ENCODE peak calls at places on chromosomes 6 and 20, in five cellular contexts. W, F, E, L and M are unnamed samples.

GRCh38 chr6:159788757-159789376 is 535 bp downstream of the TCP1 start:
- DNase-seq in L (peak; percentile 24), W (peak; percentile 84), F (peak; percentile 43), E (peak; percentile 4), M (no peak)

GRCh38 chr20:39282619-39283092 is 320.5 kb downstream of the DHX35 start:
- DNase-seq in L (no peak), E (no peak), F (no peak), W (no peak), M (no peak)

GRCh38 chr6:140774080-140774505 is 1358.6 kb upstream of the GJE1 start:
- DNase-seq in F (peak; percentile 60), E (no peak), L (peak; percentile 89), W (no peak), M (no peak)

GRCh38 chr20:37892001-37892400 is 10.9 kb upstream of the VSTM2L start:
- DNase-seq in E (no peak), W (no peak), L (no peak), F (no peak), M (no peak)

GRCh38 chr6:125670586-125670985 is 78.8 kb upstream of the HEY2 start:
- DNase-seq in F (no peak), L (peak; percentile 20), E (no peak), W (no peak), M (no peak)

GRCh38 chr6:150987371-150987828 is 121.9 kb downstream of the MTHFD1L start:
- DNase-seq in W (no peak), L (no peak), F (peak; percentile 38), E (peak; percentile 17), M (no peak)

GRCh38 chr6:106520711-106521367 is 108.5 kb downstream of the RTN4IP1 start:
- DNase-seq in L (no peak), W (no peak), E (peak; percentile 63), F (no peak), M (no peak)

GRCh38 chr6:25369450-25370086 is 90.4 kb downstream of the CARMIL1 start:
- DNase-seq in E (no peak), W (no peak), F (peak; percentile 16), L (no peak), M (no peak)

GRCh38 chr6:112690497-112691202 is 343.5 kb downstream of the RFPL4B start:
- DNase-seq in W (no peak), F (no peak), E (no peak), L (no peak), M (no peak)

GRCh38 chr6:150499882-150500312 is 99.8 kb upstream of the PLEKHG1 start:
- DNase-seq in W (no peak), E (no peak), L (no peak), F (no peak), M (no peak)

GRCh38 chr6:53984163-53984562 is 127.1 kb upstream of the MLIP start:
- DNase-seq in L (peak; percentile 91), F (peak; percentile 96), W (no peak), E (no peak), M (no peak)

GRCh38 chr20:56207656-56208055 is 40.9 kb upstream of the MC3R start:
- DNase-seq in F (no peak), E (no peak), L (no peak), W (no peak), M (no peak)

GRCh38 chr20:64107736-64108457 is 532 bp upstream of the NPBWR2 start:
- DNase-seq in W (peak; percentile 57), E (no peak), F (no peak), L (no peak), M (no peak)

GRCh38 chr6:31922942-31923341 is 4.6 kb upstream of the C2 start:
- DNase-seq in F (peak; percentile 40), W (no peak), L (no peak), E (peak; percentile 11), M (no peak)

GRCh38 chr6:141303907-141304306 is 828.8 kb upstream of the GJE1 start:
- DNase-seq in F (no peak), E (no peak), W (no peak), L (no peak), M (no peak)

GRCh38 chr6:121652726-121653623 is 217.5 kb downstream of the GJA1 start:
- DNase-seq in L (peak; percentile 77), F (peak; percentile 83), E (no peak), W (no peak), M (no peak)

GRCh38 chr6:27772261-27773001 is 139.8 kb downstream of the OR2B2 start:
- DNase-seq in L (peak; percentile 87), F (peak; percentile 87), E (peak; percentile 83), W (peak; percentile 92), M (peak; percentile 93)

GRCh38 chr6:32370510-32370909 is 1.2 kb downstream of the TSBP1 start:
- DNase-seq in F (no peak), E (no peak), L (peak; percentile 15), W (no peak), M (no peak)

GRCh38 chr6:70844301-70844700 is 112.6 kb downstream of the B3GAT2 start:
- DNase-seq in E (no peak), L (no peak), F (no peak), W (no peak), M (no peak)

GRCh38 chr6:28978137-28978491 is 27.0 kb downstream of the ZNF311 start:
- DNase-seq in W (no peak), E (no peak), L (no peak), F (no peak), M (no peak)

GRCh38 chr6:88698661-88699060 is 264.8 kb downstream of the RNGTT start:
- DNase-seq in F (no peak), E (no peak), W (no peak), L (no peak), M (no peak)

GRCh38 chr6:170135821-170136471 is 154.9 kb downstream of the DLL1 start:
- DNase-seq in F (no peak), W (peak; percentile 76), E (no peak), L (no peak), M (peak; percentile 16)

GRCh38 chr20:50186151-50186885 is 4.3 kb upstream of the CEBPB start:
- DNase-seq in L (peak; percentile 82), F (peak; percentile 90), W (peak; percentile 95), E (peak; percentile 79), M (peak; percentile 81)

GRCh38 chr20:57947421-57948176 is 237.8 kb upstream of the PMEPA1 start:
- DNase-seq in L (peak; percentile 93), W (no peak), F (no peak), E (no peak), M (no peak)
- TF ChIP-seq CTCF in L (peak; percentile 21), W (no peak), F (no peak), E (no peak), M (no peak)

GRCh38 chr6:709471-710056 is 16.6 kb upstream of the EXOC2 start:
- DNase-seq in W (no peak), F (no peak), E (no peak), L (no peak), M (no peak)

GRCh38 chr6:711925-712324 is 19.0 kb upstream of the EXOC2 start:
- DNase-seq in F (no peak), W (no peak), E (no peak), L (no peak), M (no peak)

GRCh38 chr6:712805-713204 is 19.9 kb upstream of the EXOC2 start:
- DNase-seq in L (no peak), E (no peak), F (no peak), W (no peak), M (no peak)

GRCh38 chr6:713351-713750 is 20.4 kb upstream of the EXOC2 start:
- DNase-seq in L (no peak), E (no peak), F (no peak), W (no peak), M (no peak)

DNA sequence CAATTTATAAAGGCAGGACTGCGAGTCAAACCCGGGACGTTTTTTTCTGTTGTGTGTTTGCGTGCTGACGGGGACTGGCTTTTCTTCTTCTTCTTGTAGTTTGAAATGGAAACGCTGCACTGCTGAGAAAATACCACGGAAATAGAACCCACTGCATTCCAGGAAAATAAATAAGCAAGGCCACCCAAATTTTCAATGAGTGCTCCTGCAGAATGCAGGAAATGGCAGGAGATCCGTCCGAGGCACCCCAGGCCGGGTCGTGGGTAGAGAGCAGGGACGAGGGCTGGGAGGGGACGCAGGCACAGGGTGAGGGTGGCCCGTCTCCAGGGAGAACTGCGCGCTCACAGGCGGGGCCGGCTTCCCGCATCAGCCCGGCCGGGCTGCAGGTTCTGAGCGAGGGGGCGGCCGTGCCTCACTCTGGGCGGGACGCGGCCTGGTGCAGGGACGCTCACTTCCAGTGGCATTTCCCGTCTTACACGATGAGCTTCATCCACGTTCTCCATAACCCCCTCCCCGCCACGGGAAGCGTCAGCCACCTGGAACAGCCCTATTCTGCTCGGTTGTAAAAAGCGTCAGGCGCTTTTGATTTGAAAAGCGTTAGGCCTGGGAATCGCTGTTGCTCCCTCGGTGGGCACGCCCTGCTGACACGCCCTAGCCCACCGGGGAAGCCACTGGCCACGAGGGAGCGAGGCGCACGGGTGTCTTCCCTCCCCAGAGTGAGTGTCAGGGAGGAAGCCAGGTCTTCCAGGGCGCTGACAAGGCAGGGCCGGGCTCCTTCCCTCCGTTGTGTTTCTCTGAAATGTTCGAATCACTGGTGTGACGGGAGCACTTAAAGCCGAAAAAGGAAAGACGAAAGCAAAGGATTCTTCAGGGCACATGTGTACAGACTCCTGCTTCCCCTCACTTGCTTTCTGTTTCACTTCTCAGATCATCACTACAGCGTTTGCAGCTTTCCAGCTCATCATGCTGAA is 17.9 kb upstream of the EXOC2 start:
- DNase-seq in L (peak; percentile 78), E (peak; percentile 24), F (peak; percentile 27), W (peak; percentile 88), M (peak; percentile 67)
- TF ChIP-seq CTCF in L (no peak), E (no peak), F (no peak), W (no peak), M (no peak)

DNA sequence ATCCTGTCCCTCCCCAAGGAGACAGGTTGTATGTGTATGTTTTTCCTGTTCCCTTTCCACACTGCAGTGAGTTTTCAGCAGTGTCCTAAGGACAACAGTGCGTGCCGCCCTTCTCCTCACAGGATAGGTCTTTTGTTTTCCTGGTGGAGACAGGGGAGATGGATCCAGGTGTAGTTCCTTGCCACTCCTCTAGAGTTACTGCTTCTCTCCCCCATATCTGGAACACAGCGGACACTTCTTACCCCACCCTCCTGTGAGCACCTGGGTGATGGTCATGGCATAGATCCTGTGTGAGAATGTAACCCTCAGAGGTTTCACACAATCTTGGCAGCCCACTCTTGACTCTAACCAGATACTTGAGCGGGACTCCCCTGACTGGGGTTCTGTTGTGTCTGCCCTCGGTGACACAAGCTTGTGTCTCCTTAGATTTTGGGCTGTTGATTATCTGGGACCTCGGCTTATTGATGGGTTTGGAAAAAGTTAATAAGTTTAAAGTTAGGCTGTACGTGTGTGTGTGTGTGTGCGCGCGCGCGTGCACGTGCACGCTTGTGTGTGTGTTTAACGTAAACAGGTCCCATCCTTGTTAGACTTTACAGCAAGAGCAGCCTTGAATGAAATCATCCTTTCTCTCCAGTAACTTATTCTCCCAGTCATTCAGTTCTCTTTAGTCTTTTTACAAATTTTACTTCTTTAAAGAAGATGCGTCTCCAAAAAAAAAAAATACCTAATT is 131.3 kb upstream of the EDN1 start:
- DNase-seq in F (no peak), W (no peak), E (no peak), L (no peak), M (no peak)
- TF ChIP-seq CTCF in F (peak; percentile 23), W (no peak), E (no peak), L (peak; percentile 14), M (no peak)

DNA sequence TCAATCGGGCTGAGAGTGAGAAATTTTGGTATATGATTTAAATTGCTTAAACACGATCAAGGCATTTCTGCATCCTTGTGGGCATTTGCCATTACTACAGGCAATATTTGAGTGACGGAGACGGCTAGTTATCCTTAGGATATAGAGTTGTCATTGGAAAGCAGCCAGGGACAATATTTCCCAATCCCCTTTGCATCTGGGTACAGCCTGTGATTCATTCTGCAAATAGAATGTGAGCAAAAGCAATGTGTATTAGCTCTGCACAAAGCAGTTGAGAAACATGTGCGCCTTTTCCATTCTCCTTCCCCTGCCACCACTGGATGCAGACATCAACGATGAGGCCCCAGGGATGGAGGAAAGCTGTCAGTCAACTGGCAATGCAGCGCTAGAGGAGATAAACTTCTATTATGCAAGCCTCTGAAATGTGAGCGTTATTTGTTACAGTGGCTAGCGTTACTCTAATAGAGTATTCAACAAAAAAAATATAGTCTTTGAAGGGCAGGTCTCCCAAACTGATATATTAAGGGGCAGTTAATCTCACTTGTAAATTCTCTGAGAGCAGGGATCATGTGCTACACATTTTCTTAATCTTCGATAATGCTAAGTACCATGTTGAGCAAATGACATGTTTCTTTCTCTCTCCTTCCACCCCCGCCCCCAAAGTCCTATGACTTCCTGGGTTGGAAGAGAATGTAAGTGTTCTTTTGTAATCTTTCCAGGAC is 37.1 kb upstream of the NCOA3 start:
- DNase-seq in W (no peak), E (no peak), F (peak; percentile 99), L (peak; percentile 98), M (no peak)
- TF ChIP-seq CTCF in W (no peak), E (no peak), F (no peak), L (peak; percentile 48), M (peak; percentile 25)